ENCODE peak calls at places on chromosomes 6 and 20, in ten cellular contexts. X is A549, Q is SK-N-SH, U is transverse colon, L is stomach, M is ovary, V is HepG2, O is tibial nerve, C is GM12878, D is H1. N is an unnamed sample.

GRCh38 chr20:49367113-49367512 is 89.3 kb upstream of the ZNFX1 start:
- DNase-seq in X (no peak), Q (peak), U (no peak), L (no peak), M (no peak), V (no peak), O (no peak), C (no peak), D (no peak), N (no peak)

GRCh38 chr20:40741507-40742106 is 52.6 kb upstream of the MAFB start:
- DNase-seq in X (peak), Q (no peak), U (peak), L (peak), M (no peak), V (peak), O (no peak), C (no peak), D (peak), N (no peak)

GRCh38 chr20:1648101-1648500 is 9.5 kb downstream of the SIRPG start:
- DNase-seq in X (no peak), Q (no peak), U (no peak), L (no peak), M (no peak), V (no peak), O (no peak), C (no peak), D (no peak), N (no peak)

GRCh38 chr6:143621159-143621873 is 56.4 kb upstream of the PHACTR2 start:
- DNase-seq in X (no peak), Q (no peak), U (no peak), L (no peak), M (no peak), V (no peak), O (no peak), C (no peak), D (no peak), N (no peak)

GRCh38 chr6:86949776-86950175 is 12.4 kb downstream of the HTR1E start:
- DNase-seq in X (no peak), Q (no peak), U (no peak), L (no peak), M (no peak), V (no peak), O (no peak), C (no peak), D (no peak), N (no peak)

GRCh38 chr6:8177721-8178120 is 75.4 kb upstream of the EEF1E1 start:
- DNase-seq in X (no peak), Q (no peak), U (no peak), L (no peak), M (no peak), V (no peak), O (no peak), C (no peak), D (no peak), N (no peak)

GRCh38 chr6:15247750-15248450 is 2.0 kb downstream of the JARID2 start:
- DNase-seq in X (peak), Q (peak), U (peak), L (peak), M (peak), V (peak), O (peak), C (no peak), D (no peak), N (peak)

GRCh38 chr20:12596863-12597262 is 411.9 kb upstream of the SPTLC3 start:
- DNase-seq in X (no peak), Q (no peak), U (no peak), L (no peak), M (no peak), V (no peak), O (no peak), C (no peak), D (no peak), N (no peak)

GRCh38 chr6:30556714-30556963 is 350 bp upstream of the GNL1 start:
- DNase-seq in X (no peak), Q (no peak), U (peak), L (peak), M (peak), V (no peak), O (peak), C (no peak), D (peak), N (peak)

GRCh38 chr6:30915591-30915946 is 1.5 kb downstream of the VARS2 start:
- DNase-seq in X (peak), Q (peak), U (no peak), L (no peak), M (no peak), V (peak), O (no peak), C (no peak), D (no peak), N (no peak)

GRCh38 chr20:60187683-60188082 is 229.5 kb downstream of the CDH26 start:
- DNase-seq in X (no peak), Q (no peak), U (no peak), L (no peak), M (no peak), V (no peak), O (no peak), C (no peak), D (no peak), N (no peak)

GRCh38 chr6:36827261-36828079 is 11.8 kb downstream of the CPNE5 start:
- DNase-seq in X (no peak), Q (no peak), U (no peak), L (no peak), M (no peak), V (no peak), O (no peak), C (no peak), D (no peak), N (peak)

GRCh38 chr6:107655245-107655644 is 165.3 kb downstream of the SOBP start:
- DNase-seq in X (no peak), Q (peak), U (no peak), L (no peak), M (no peak), V (no peak), O (no peak), C (no peak), D (no peak), N (no peak)

GRCh38 chr6:151275566-151275965 is 35.8 kb downstream of the AKAP12 start:
- DNase-seq in X (no peak), Q (no peak), U (no peak), L (no peak), M (no peak), V (no peak), O (no peak), C (no peak), D (no peak), N (no peak)

GRCh38 chr6:16832721-16833120 is 71.5 kb upstream of the ATXN1 start:
- DNase-seq in X (no peak), Q (no peak), U (no peak), L (no peak), M (no peak), V (no peak), O (no peak), C (no peak), D (no peak), N (no peak)

GRCh38 chr6:105675715-105676397 is 273.0 kb upstream of the PREP start:
- DNase-seq in X (peak), Q (peak), U (no peak), L (no peak), M (no peak), V (no peak), O (no peak), C (no peak), D (no peak), N (no peak)

GRCh38 chr6:83601119-83601518 is 88.8 kb downstream of the PRSS35 start:
- DNase-seq in X (no peak), Q (no peak), U (no peak), L (no peak), M (no peak), V (no peak), O (no peak), C (no peak), D (no peak), N (no peak)

GRCh38 chr6:157822221-157823000 is 635 bp upstream of the SNX9 start:
- DNase-seq in X (peak), Q (no peak), U (peak), L (no peak), M (peak), V (no peak), O (no peak), C (no peak), D (no peak), N (no peak)

GRCh38 chr20:10329387-10330005 is 104.5 kb downstream of the MKKS start:
- DNase-seq in X (no peak), Q (no peak), U (no peak), L (no peak), M (no peak), V (no peak), O (no peak), C (no peak), D (no peak), N (no peak)

GRCh38 chr6:41770381-41771057 is 9.2 kb downstream of the FRS3 start:
- DNase-seq in X (no peak), Q (no peak), U (no peak), L (no peak), M (no peak), V (no peak), O (no peak), C (no peak), D (no peak), N (no peak)
- TF ChIP-seq EP300 in X (no peak), Q (no peak), U (no peak), L (no peak), M (no peak), V (no peak), O (no peak), C (no peak), D (no peak), N (no peak)

DNA sequence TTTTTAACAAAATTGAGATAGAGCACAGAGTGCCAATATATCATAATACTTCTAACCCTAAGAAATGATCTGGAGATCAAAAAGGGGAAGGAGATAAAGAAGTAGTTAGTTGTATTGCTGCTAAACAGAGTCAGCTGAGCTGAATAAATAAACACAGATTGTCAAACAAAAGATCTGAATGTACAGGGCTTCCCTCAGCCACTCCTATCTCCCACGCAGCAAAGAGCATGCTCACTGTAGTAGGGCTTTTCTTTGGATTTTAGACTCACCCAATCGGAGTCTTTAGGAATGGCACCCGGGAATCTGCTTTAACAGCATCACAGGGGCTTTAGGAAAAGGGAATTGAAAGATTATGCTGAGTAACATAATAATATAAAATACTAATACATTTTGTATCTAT is 222.2 kb upstream of the STXBP5 start:
- DNase-seq in X (no peak), Q (no peak), U (no peak), L (no peak), M (no peak), V (peak), O (no peak), C (no peak), D (no peak), N (no peak)
- TF ChIP-seq EP300 in X (no peak), Q (no peak), U (no peak), L (no peak), M (no peak), V (no peak), O (no peak), C (no peak), D (no peak), N (no peak)

GRCh38 chr20:53937330-53937729 is 133.1 kb downstream of the BCAS1 start:
- DNase-seq in X (no peak), Q (no peak), U (no peak), L (no peak), M (no peak), V (no peak), O (no peak), C (no peak), D (no peak), N (no peak)

GRCh38 chr20:53933232-53933846 is 137.1 kb downstream of the BCAS1 start:
- DNase-seq in X (no peak), Q (no peak), U (no peak), L (no peak), M (no peak), V (no peak), O (no peak), C (no peak), D (no peak), N (no peak)

GRCh38 chr20:53931597-53931996 is 138.8 kb downstream of the BCAS1 start:
- DNase-seq in X (no peak), Q (no peak), U (no peak), L (no peak), M (no peak), V (no peak), O (no peak), C (no peak), D (no peak), N (no peak)

GRCh38 chr20:53935353-53936084 is 134.9 kb downstream of the BCAS1 start:
- DNase-seq in X (no peak), Q (no peak), U (no peak), L (no peak), M (no peak), V (no peak), O (no peak), C (no peak), D (no peak), N (no peak)

GRCh38 chr20:53934421-53935352 is 135.7 kb downstream of the BCAS1 start:
- DNase-seq in X (no peak), Q (no peak), U (no peak), L (no peak), M (peak), V (no peak), O (no peak), C (no peak), D (no peak), N (no peak)
- TF ChIP-seq EP300 in X (no peak), Q (no peak), U (no peak), L (no peak), M (no peak), V (no peak), O (no peak), C (no peak), D (no peak), N (no peak)

GRCh38 chr6:43636312-43636667 is 650 bp downstream of the MAD2L1BP start:
- DNase-seq in X (no peak), Q (no peak), U (no peak), L (no peak), M (no peak), V (no peak), O (no peak), C (no peak), D (no peak), N (no peak)
- TF ChIP-seq EP300 in X (no peak), Q (no peak), U (no peak), L (no peak), M (no peak), V (no peak), O (no peak), C (no peak), D (no peak), N (no peak)

GRCh38 chr6:132959927-132960326 is 145.6 kb downstream of the RPS12 start:
- DNase-seq in X (no peak), Q (no peak), U (no peak), L (no peak), M (no peak), V (no peak), O (no peak), C (no peak), D (no peak), N (no peak)
- TF ChIP-seq EP300 in X (no peak), Q (no peak), U (no peak), L (no peak), M (no peak), V (no peak), O (no peak), C (no peak), D (no peak), N (no peak)

GRCh38 chr6:90729057-90729456 is 142.2 kb upstream of the MAP3K7 start:
- DNase-seq in X (no peak), Q (no peak), U (no peak), L (no peak), M (no peak), V (no peak), O (no peak), C (no peak), D (no peak), N (no peak)
- TF ChIP-seq EP300 in X (no peak), Q (no peak), U (no peak), L (no peak), M (no peak), V (no peak), O (no peak), C (no peak), D (no peak), N (no peak)

DNA sequence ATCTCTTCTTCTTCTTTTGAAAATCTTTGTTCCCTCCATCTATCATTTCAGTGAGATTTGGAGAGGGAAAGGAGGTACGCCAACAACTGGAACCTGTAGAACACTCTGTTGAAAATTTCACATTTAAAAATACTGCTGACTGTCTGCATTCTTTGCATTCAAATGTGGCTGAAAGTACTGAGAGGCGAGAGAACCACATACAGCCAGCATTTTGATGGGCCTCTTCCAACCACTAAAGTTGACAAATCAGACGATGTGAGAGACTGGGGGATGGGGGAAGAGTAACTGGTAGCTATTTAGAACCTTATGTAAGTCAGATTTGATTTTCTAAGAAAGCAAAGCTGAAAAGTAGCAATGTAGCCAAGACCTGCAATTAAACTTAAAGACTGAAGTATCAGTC is 77.5 kb downstream of the FKBP5 start:
- DNase-seq in X (no peak), Q (no peak), U (no peak), L (no peak), M (no peak), V (no peak), O (no peak), C (no peak), D (no peak), N (no peak)
- TF ChIP-seq EP300 in X (no peak), Q (no peak), U (no peak), L (no peak), M (no peak), V (no peak), O (no peak), C (no peak), D (no peak), N (no peak)

DNA sequence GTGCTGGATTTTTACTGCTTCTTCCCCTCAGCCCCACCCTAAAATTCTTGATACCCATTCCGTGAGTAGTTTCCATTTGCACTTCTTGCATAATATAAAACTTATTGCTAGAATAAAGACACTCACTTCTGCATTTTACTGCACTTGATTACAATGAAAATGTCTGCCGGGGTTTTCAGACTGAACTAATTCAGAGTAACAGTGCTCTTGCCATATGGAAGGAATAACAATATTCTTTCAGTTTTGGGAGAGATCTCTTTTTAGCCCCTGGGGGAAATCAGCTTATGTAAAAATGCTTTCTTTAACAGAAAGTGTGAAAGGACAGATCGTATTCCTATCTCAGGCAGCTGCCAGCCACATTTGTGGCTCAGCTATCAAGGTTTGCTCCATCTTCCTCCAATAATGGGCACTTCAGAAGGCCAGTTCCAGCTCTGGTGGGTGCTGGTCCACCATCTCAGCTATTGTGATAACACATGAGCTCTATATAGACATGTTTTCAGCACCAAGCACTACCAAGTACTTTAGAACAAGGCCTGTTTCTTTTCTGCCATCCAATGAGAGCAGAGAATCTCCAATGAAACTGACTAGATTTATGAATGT is 9.0 kb downstream of the SMLR1 start:
- DNase-seq in X (no peak), Q (no peak), U (no peak), L (no peak), M (no peak), V (no peak), O (no peak), C (no peak), D (no peak), N (no peak)
- TF ChIP-seq EP300 in X (no peak), Q (no peak), U (no peak), L (no peak), M (no peak), V (no peak), O (no peak), C (no peak), D (no peak), N (no peak)

DNA sequence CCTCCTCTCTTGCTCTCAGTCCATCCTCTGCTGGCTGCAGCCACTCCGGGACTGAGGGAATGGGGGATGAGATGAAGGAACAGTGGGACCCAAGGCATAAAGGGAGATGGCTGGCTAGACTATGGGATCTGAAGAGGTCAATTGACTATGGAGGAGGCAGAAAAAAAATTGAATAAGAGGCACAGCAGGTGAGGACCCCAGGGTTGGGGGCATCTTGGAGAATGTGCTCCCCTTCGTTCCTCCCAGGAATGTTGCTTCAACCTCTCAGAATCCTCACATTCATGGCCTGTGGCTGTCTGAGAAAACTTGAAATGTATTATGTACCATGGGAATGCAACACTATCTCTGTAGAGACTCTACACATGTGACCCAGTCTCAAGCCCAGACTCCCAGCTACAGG is 121.0 kb downstream of the SLC22A3 start:
- DNase-seq in X (no peak), Q (no peak), U (no peak), L (no peak), M (no peak), V (no peak), O (no peak), C (no peak), D (no peak), N (no peak)
- TF ChIP-seq EP300 in X (no peak), Q (no peak), U (no peak), L (no peak), M (no peak), V (no peak), O (no peak), C (no peak), D (no peak), N (no peak)